ENCODE peak calls at places on chromosomes 13 and 19, in four cellular contexts. P is esophagus squamous epithelium, G is SJSA1, K is A549. S is an unnamed sample.
A peak's percentile ranks its signal among the peaks of the same experiment; 100 is the strongest.

GRCh38 chr13:24747248-24748151 is 16.5 kb upstream of the RNF17 start:
- DNase-seq in P (no peak), G (no peak), K (no peak), S (no peak)

GRCh38 chr13:58619396-58620113 is 988.0 kb downstream of the PCDH17 start:
- DNase-seq in P (no peak), G (no peak), K (no peak), S (no peak)

GRCh38 chr19:40941481-40942219 is 49.4 kb upstream of the CYP2B6 start:
- DNase-seq in P (no peak), G (no peak), K (no peak), S (no peak)

GRCh38 chr19:29528350-29528945 is 2.7 kb downstream of the VSTM2B start:
- DNase-seq in P (no peak), G (peak; percentile 46), K (peak; percentile 91), S (no peak)

GRCh38 chr13:48397744-48398143 is 15.2 kb downstream of the LPAR6 start:
- DNase-seq in P (no peak), G (no peak), K (no peak), S (no peak)

GRCh38 chr19:29860492-29860891 is 48.7 kb downstream of the CCNE1 start:
- DNase-seq in P (no peak), G (no peak), K (no peak), S (no peak)

GRCh38 chr13:46339035-46339666 is 47.9 kb downstream of the RUBCNL start:
- DNase-seq in P (no peak), G (peak; percentile 71), K (no peak), S (no peak)

GRCh38 chr13:43363156-43363918 is 340.0 kb downstream of the DNAJC15 start:
- DNase-seq in P (no peak), G (peak; percentile 9), K (no peak), S (no peak)

GRCh38 chr19:40103600-40103999 is 12.9 kb upstream of the ZNF780A start:
- DNase-seq in P (no peak), G (no peak), K (no peak), S (no peak)

GRCh38 chr13:95644611-95645052 is at the start of gene DZIP1:
- DNase-seq in P (no peak), G (peak; percentile 47), K (peak; percentile 52), S (no peak)

GRCh38 chr13:81639984-81640582 is 1299.2 kb upstream of the SPRY2 start:
- DNase-seq in P (no peak), G (peak; percentile 49), K (no peak), S (no peak)

GRCh38 chr13:43003729-43004128 is 11.7 kb upstream of the EPSTI1 start:
- DNase-seq in P (no peak), G (no peak), K (no peak), S (no peak)

GRCh38 chr19:19444694-19445155 is 39.2 kb downstream of the GATAD2A start:
- DNase-seq in P (no peak), G (peak; percentile 24), K (no peak), S (no peak)

GRCh38 chr13:23321534-23322241 is 111.8 kb downstream of the SACS start:
- DNase-seq in P (no peak), G (peak; percentile 69), K (peak; percentile 49), S (no peak)

GRCh38 chr13:33205804-33206221 is 79.7 kb downstream of the STARD13 start:
- DNase-seq in P (no peak), G (no peak), K (no peak), S (no peak)

GRCh38 chr19:39109641-39110040 is 15.9 kb upstream of the PAK4 start:
- DNase-seq in P (no peak), G (no peak), K (no peak), S (no peak)

GRCh38 chr13:49774376-49775005 is 18.0 kb downstream of the KPNA3 start:
- DNase-seq in P (no peak), G (no peak), K (no peak), S (no peak)

GRCh38 chr13:30927595-30927994 is 4.9 kb upstream of the TEX26 start:
- DNase-seq in P (no peak), G (no peak), K (no peak), S (no peak)

GRCh38 chr19:4186087-4186993 is 3.9 kb downstream of the ANKRD24 start:
- DNase-seq in P (no peak), G (peak; percentile 50), K (peak; percentile 83), S (peak; percentile 34)

GRCh38 chr13:33351324-33351723 is 65.8 kb upstream of the STARD13 start:
- DNase-seq in P (no peak), G (peak; percentile 31), K (no peak), S (no peak)

GRCh38 chr13:99967884-99968520 is 3.6 kb downstream of the ZIC5 start:
- DNase-seq in P (no peak), G (no peak), K (no peak), S (no peak)

GRCh38 chr13:30654430-30654829 is 36.7 kb downstream of the USPL1 start:
- DNase-seq in P (no peak), G (no peak), K (no peak), S (no peak)

GRCh38 chr13:92951273-92951820 is 275.3 kb upstream of the GPC6 start:
- DNase-seq in P (no peak), G (no peak), K (no peak), S (no peak)

GRCh38 chr13:25691654-25692053 is 319.9 kb downstream of the ATP8A2 start:
- DNase-seq in P (no peak), G (no peak), K (no peak), S (no peak)

GRCh38 chr19:2422951-2423880 is 4.2 kb downstream of the TIMM13 start:
- DNase-seq in P (no peak), G (no peak), K (no peak), S (no peak)

GRCh38 chr13:23656637-23657036 is 86.4 kb downstream of the TNFRSF19 start:
- DNase-seq in P (no peak), G (no peak), K (no peak), S (no peak)

GRCh38 chr13:33639640-33640080 is 178.3 kb upstream of the RFC3 start:
- DNase-seq in P (no peak), G (no peak), K (no peak), S (no peak)

GRCh38 chr19:17329061-17329767 is 5.4 kb downstream of the ANO8 start:
- DNase-seq in P (no peak), G (no peak), K (no peak), S (no peak)

GRCh38 chr13:100517135-100517534 is 71.5 kb downstream of the GGACT start:
- DNase-seq in P (no peak), G (no peak), K (peak; percentile 18), S (no peak)

GRCh38 chr19:2494447-2495129 is 18.7 kb downstream of the GADD45B start:
- DNase-seq in P (no peak), G (peak; percentile 89), K (no peak), S (no peak)

GRCh38 chr13:48629282-48629681 is 24.4 kb upstream of the CYSLTR2 start:
- DNase-seq in P (no peak), G (no peak), K (no peak), S (no peak)

GRCh38 chr13:66391322-66391721 is 838.8 kb downstream of the PCDH9 start:
- DNase-seq in P (no peak), G (no peak), K (no peak), S (no peak)

GRCh38 chr13:35857769-35858168 is 273.4 kb downstream of the DCLK1 start:
- DNase-seq in P (no peak), G (peak; percentile 31), K (no peak), S (no peak)

GRCh38 chr13:96768524-96768923 is 225.8 kb downstream of the OXGR1 start:
- DNase-seq in P (no peak), G (no peak), K (no peak), S (no peak)

GRCh38 chr19:38975214-38975860 is at the start of gene FBXO17:
- DNase-seq in P (no peak), G (peak; percentile 41), K (peak; percentile 84), S (no peak)

GRCh38 chr19:53642381-53643099 is 10.7 kb downstream of the DPRX start:
- DNase-seq in P (no peak), G (no peak), K (no peak), S (no peak)

GRCh38 chr13:30708541-30708940 is 26.8 kb upstream of the ALOX5AP start:
- DNase-seq in P (no peak), G (peak; percentile 47), K (no peak), S (no peak)

DNA sequence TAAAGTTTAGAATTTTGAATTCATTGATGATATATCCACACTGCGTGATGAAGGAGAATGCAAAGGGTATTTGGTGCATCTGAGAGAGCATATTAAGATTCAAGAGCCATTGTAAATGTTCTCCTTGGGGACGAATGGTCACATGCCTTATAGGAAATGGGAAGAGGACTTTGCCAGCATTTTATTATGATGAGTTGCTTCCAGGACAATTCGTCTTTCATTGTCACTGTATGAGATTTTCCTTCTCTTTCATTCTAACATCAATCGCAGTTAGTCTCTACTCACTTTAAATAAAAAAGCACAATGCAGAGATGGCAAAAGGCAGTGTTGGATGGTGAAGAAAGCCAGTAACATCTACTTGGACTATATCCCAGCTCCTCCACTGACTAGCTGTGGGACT is 21.4 kb downstream of the WDFY2 start:
- DNase-seq in P (no peak), G (no peak), K (no peak), S (no peak)
- H3K9me3 ChIP-seq in P (no peaks in the 10 kb centered on the region), G (no peaks in the 10 kb centered on the region), K (no peaks in the 10 kb centered on the region), S (no peaks in the 10 kb centered on the region)

DNA sequence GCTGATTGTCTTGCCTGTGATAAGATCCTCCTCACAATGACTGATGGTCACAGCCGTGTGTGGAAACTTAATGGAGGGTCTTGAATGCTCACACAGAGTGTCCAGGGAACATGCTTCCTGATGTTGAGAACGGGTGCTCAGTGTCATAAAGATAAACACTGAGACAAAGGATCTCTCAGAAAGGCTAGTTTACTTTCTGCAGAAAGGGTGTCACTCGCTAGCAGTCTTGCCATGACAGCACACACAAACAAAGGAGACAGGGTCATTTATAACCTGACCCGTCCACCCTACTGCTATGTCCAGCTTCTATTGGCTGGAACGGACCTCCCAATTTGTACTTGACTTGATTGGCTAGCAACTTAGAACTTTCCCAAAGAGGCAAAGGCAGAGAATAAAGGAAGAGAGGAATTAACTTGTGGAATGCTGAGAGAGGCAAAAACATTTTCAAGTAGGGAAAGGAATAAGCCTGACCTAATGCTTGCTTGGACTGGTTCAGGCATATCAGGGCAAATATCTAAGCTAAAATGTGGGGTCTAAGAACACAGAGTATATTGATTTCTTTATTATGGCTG is 39.0 kb upstream of the PSG9 start:
- DNase-seq in P (no peak), G (no peak), K (no peak), S (no peak)
- H3K9me3 ChIP-seq in P (no peaks in the 10 kb centered on the region), G (no peaks in the 10 kb centered on the region), K (peaks cover 3% of the 10 kb centered on the region), S (no peaks in the 10 kb centered on the region)

DNA sequence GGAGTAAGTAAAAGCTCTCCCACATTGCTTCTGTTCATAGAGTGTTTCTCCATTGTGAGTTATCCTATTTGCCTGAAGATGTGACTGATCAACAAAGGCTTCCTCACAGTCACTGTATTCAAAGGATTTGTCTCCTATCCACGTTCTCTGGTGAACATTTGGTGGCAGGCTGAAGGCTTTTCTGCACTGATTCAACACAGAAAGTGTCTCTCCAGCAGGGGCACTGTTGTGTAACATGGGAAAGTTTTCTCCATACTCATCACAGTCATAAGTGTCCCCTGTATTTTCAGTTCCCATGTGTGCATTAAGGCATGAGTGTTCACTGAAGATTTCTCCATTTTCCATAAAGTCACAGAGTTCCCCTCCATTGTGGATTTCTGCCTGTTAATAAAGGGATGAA is 17.6 kb downstream of the ZNF121 start:
- DNase-seq in P (no peak), G (no peak), K (no peak), S (no peak)
- H3K9me3 ChIP-seq in P (peaks cover 32% of the 10 kb centered on the region), G (peaks cover 59% of the 10 kb centered on the region), K (peaks cover 99% of the 10 kb centered on the region), S (peaks cover 76% of the 10 kb centered on the region)

GRCh38 chr19:9565900-9566705 is 18.2 kb downstream of the ZNF121 start:
- DNase-seq in P (no peak), G (peak; percentile 11), K (no peak), S (no peak)
- H3K9me3 ChIP-seq in P (peaks cover 32% of the 10 kb centered on the region), G (peaks cover 56% of the 10 kb centered on the region), K (peaks cover 100% of the 10 kb centered on the region), S (peaks cover 75% of the 10 kb centered on the region)